ENCODE peak calls at places on chromosomes 5 and 9, in seven cellular contexts. R is foreskin fibroblast, M is Peyer's patch, B is AG04449, V is mucosa of descending colon, X is endodermal cell, Q is H1. W is an unnamed sample.
A peak's percentile ranks its signal among the peaks of the same experiment; 100 is the strongest.

GRCh38 chr5:170483701-170484458 is 19.9 kb upstream of the KCNIP1 start:
- DNase-seq in R (no peak), M (no peak), B (no peak), V (no peak), X (peak; percentile 79), Q (no peak), W (peak; percentile 42)

GRCh38 chr9:128636024-128636390 is 20.6 kb downstream of the DYNC2I2 start:
- DNase-seq in R (no peak), M (peak; percentile 84), B (no peak), V (peak; percentile 80), X (peak; percentile 90), Q (peak; percentile 41), W (no peak)

GRCh38 chr5:170216262-170216864 is 16.4 kb upstream of the C5orf58 start:
- DNase-seq in R (peak; percentile 60), M (no peak), B (peak; percentile 24), V (no peak), X (peak; percentile 70), Q (no peak), W (peak; percentile 87)

GRCh38 chr5:142576804-142577203 is 109.1 kb downstream of the FGF1 start:
- DNase-seq in R (no peak), M (no peak), B (no peak), V (no peak), X (no peak), Q (no peak), W (no peak)

GRCh38 chr5:7271728-7272127 is 124.2 kb upstream of the ADCY2 start:
- DNase-seq in R (no peak), M (no peak), B (no peak), V (peak; percentile 42), X (no peak), Q (no peak), W (no peak)

GRCh38 chr5:171707441-171707790 is 78.2 kb upstream of the SMIM23 start:
- DNase-seq in R (no peak), M (no peak), B (no peak), V (no peak), X (peak; percentile 16), Q (no peak), W (no peak)

GRCh38 chr5:172984244-172984953 is 828 bp downstream of the ATP6V0E1 start:
- DNase-seq in R (peak; percentile 83), M (peak; percentile 62), B (peak; percentile 52), V (peak; percentile 72), X (peak; percentile 88), Q (peak; percentile 38), W (peak; percentile 95)

GRCh38 chr9:130701059-130702022 is 7.8 kb downstream of the EXOSC2 start:
- DNase-seq in R (peak; percentile 67), M (peak; percentile 78), B (peak; percentile 57), V (peak; percentile 86), X (peak; percentile 94), Q (no peak), W (peak; percentile 96)

GRCh38 chr9:93911871-93912554 is 43.1 kb downstream of the BARX1 start:
- DNase-seq in R (no peak), M (no peak), B (no peak), V (no peak), X (peak; percentile 64), Q (no peak), W (no peak)

GRCh38 chr5:77224672-77225355 is 14.3 kb downstream of the PDE8B start:
- DNase-seq in R (peak; percentile 10), M (no peak), B (peak; percentile 7), V (no peak), X (no peak), Q (no peak), W (peak; percentile 85)

GRCh38 chr5:127442085-127442484 is 75.4 kb upstream of the PRRC1 start:
- DNase-seq in R (peak; percentile 7), M (no peak), B (no peak), V (no peak), X (no peak), Q (no peak), W (peak; percentile 59)

GRCh38 chr9:95511952-95512750 is 4.6 kb downstream of the PTCH1 start:
- DNase-seq in R (peak; percentile 38), M (no peak), B (no peak), V (peak; percentile 29), X (peak; percentile 78), Q (peak; percentile 81), W (peak; percentile 17)

GRCh38 chr5:141848771-141849370 is 29.3 kb downstream of the PCDH1 start:
- DNase-seq in R (no peak), M (peak; percentile 73), B (no peak), V (peak; percentile 86), X (peak; percentile 96), Q (peak; percentile 83), W (peak; percentile 44)

GRCh38 chr5:93054424-93055165 is 526.4 kb downstream of the NR2F1-AS1 start:
- DNase-seq in R (peak; percentile 62), M (no peak), B (no peak), V (no peak), X (no peak), Q (no peak), W (peak; percentile 95)

DNA sequence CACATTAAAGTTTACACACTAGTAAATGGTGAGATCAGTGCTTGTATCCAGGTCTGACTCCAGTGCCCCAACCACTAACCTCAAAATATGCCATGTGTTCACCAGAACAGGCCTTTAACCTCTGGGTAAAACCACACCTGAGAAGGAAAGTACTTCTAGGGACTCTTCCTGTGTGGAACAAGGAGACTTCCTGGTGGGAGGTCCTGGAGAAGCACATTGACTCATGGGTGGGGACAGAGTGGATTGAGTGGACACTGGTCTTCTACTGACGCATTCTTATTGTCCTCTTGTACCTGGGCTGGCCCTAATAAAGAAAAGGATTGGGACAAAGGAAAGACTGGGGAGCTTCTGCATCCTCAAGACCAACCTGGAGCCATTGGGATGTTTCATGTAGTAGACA is 43.4 kb downstream of the ANGPTL2 start:
- DNase-seq in R (no peak), M (no peak), B (no peak), V (no peak), X (no peak), Q (no peak), W (no peak)
- H3K4me3 ChIP-seq in R (no peak overlapping the region), M (no peak overlapping the region), B (no peak overlapping the region), V (no peak overlapping the region), X (no peak overlapping the region), Q (no peak overlapping the region), W (no peak overlapping the region)

DNA sequence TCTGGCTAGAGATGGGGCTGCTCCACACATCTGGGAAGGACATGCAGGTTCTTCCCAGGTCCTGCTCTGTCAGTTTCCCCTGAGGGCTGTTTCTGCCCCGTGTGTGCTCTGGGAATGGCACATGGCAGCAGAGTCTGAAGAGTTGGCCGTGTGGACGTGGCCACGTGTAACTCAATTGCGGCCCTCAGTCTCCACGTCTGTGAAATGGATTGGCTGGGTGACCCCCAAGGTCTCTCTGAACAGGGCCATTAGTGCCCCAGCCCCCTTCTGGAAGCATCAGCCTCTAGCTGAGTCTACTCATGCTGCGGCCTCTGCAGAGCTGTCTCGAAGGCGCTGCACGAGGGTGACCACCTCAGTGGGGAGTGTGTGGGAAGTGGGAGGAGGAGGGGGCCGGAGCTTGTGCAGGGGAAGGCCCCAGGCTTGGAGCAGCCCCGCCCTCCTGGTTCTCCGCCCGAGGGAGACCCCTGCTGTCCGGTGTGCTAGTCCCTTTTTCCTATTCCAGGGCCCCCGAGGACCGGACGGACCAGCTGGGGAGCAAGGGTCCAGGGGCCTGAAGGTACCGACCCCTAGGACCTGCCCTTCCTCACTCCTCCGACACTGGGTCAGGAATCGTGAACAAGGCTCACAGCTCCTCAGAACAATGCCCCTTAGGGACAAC is 58.9 kb upstream of the ORM1 start:
- DNase-seq in R (no peak), M (no peak), B (no peak), V (no peak), X (peak; percentile 79), Q (no peak), W (peak; percentile 49)
- TF ChIP-seq CTCF in R (peak; percentile 24), M (no peak), B (peak; percentile 41), V (no peak), X (peak; percentile 58), Q (peak; percentile 33), W (peak; percentile 63)

DNA sequence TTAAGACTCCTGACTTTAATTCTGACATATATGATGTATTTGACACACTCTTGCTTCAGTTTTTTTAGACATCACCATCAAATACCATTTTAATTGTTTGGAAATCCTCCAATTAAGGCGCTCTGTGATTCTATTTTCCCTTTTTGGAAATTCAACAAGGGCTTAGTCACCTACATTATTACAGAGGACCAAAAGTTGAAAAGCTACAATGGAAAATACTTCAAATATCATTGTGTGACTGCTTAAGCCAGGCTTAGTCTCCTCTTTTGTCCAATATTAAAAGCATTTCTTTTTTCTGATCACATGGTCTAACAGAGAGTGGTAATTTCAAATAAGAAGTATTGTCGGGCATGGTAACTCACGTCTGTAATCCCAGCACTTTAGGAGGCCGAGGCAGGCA is 160.3 kb downstream of the CEMIP2 start:
- DNase-seq in R (no peak), M (no peak), B (no peak), V (no peak), X (no peak), Q (no peak), W (no peak)
- H3K4me3 ChIP-seq in R (no peak overlapping the region), M (no peak overlapping the region), B (no peak overlapping the region), V (no peak overlapping the region), X (peak overlapping the region; percentile 15), Q (no peak overlapping the region), W (no peak overlapping the region)

GRCh38 chr9:121989010-121989409 is 104.1 kb downstream of the TTLL11 start:
- DNase-seq in R (no peak), M (no peak), B (no peak), V (no peak), X (peak; percentile 93), Q (peak; percentile 33), W (peak; percentile 56)

GRCh38 chr9:121981118-121981883 is 111.8 kb downstream of the TTLL11 start:
- DNase-seq in R (no peak), M (no peak), B (no peak), V (no peak), X (no peak), Q (no peak), W (no peak)

GRCh38 chr9:121984726-121985402 is 108.2 kb downstream of the TTLL11 start:
- DNase-seq in R (peak; percentile 88), M (no peak), B (peak; percentile 77), V (no peak), X (no peak), Q (no peak), W (peak; percentile 90)

GRCh38 chr9:121987312-121987711 is 105.8 kb downstream of the TTLL11 start:
- DNase-seq in R (no peak), M (no peak), B (no peak), V (no peak), X (no peak), Q (no peak), W (no peak)

GRCh38 chr9:121985792-121986494 is 107.2 kb downstream of the TTLL11 start:
- DNase-seq in R (peak; percentile 22), M (no peak), B (no peak), V (no peak), X (peak; percentile 62), Q (no peak), W (no peak)
- TF ChIP-seq CTCF in R (no peak), M (no peak), B (peak; percentile 28), V (no peak), X (peak; percentile 31), Q (no peak), W (peak; percentile 24)

W was measured in choroid plexus epithelial cell.